ENCODE peak calls at places on chromosomes 11 and 22, in four cellular contexts. V, U, A and Q are unnamed samples.
A peak's percentile ranks its signal among the peaks of the same experiment; 100 is the strongest.

GRCh38 chr11:18243783-18244362 is 4.6 kb downstream of the SAA2 start:
- DNase-seq in U (peak; percentile 54), A (peak; percentile 52), V (peak; percentile 67), Q (peak; percentile 70)

GRCh38 chr11:74683279-74683871 is 47.9 kb downstream of the CHRDL2 start:
- DNase-seq in V (no peak), U (no peak), A (no peak), Q (peak; percentile 68)

GRCh38 chr11:97607301-97608000 is 1217.6 kb downstream of the JRKL start:
- DNase-seq in A (no peak), V (no peak), U (no peak), Q (no peak)

GRCh38 chr11:109978895-109979294 is 114.3 kb upstream of the ZC3H12C start:
- DNase-seq in A (no peak), V (no peak), U (no peak), Q (no peak)

GRCh38 chr22:19723165-19723989 is at the start of gene GP1BB:
- DNase-seq in V (peak; percentile 100), U (no peak), A (no peak), Q (peak; percentile 54)

GRCh38 chr22:25777870-25778269 is 35.9 kb downstream of the MYO18B start:
- DNase-seq in A (peak; percentile 41), V (peak; percentile 19), U (peak; percentile 11), Q (no peak)

GRCh38 chr11:124285610-124286344 is 28.0 kb downstream of the OR8D1 start:
- DNase-seq in V (no peak), A (no peak), U (no peak), Q (no peak)

GRCh38 chr11:96014234-96014633 is 90.3 kb upstream of the MTMR2 start:
- DNase-seq in U (peak; percentile 36), A (peak; percentile 97), V (no peak), Q (no peak)

GRCh38 chr11:105636496-105636895 is 26.6 kb downstream of the GRIA4 start:
- DNase-seq in U (no peak), A (no peak), V (no peak), Q (no peak)

GRCh38 chr11:2273771-2274170 is 3.4 kb upstream of the ASCL2 start:
- DNase-seq in U (no peak), A (no peak), V (no peak), Q (no peak)

GRCh38 chr22:31241200-31241599 is 29.1 kb downstream of the LIMK2 start:
- DNase-seq in U (no peak), V (peak; percentile 10), A (peak; percentile 19), Q (no peak)

GRCh38 chr22:31241936-31242335 is 29.8 kb downstream of the LIMK2 start:
- DNase-seq in U (no peak), A (no peak), V (no peak), Q (no peak)

GRCh38 chr22:31244943-31245451 is 32.9 kb downstream of the LIMK2 start:
- DNase-seq in A (no peak), U (no peak), V (no peak), Q (no peak)

GRCh38 chr22:31244044-31244942 is 32.2 kb downstream of the LIMK2 start:
- DNase-seq in V (no peak), U (no peak), A (peak; percentile 43), Q (peak; percentile 54)

DNA sequence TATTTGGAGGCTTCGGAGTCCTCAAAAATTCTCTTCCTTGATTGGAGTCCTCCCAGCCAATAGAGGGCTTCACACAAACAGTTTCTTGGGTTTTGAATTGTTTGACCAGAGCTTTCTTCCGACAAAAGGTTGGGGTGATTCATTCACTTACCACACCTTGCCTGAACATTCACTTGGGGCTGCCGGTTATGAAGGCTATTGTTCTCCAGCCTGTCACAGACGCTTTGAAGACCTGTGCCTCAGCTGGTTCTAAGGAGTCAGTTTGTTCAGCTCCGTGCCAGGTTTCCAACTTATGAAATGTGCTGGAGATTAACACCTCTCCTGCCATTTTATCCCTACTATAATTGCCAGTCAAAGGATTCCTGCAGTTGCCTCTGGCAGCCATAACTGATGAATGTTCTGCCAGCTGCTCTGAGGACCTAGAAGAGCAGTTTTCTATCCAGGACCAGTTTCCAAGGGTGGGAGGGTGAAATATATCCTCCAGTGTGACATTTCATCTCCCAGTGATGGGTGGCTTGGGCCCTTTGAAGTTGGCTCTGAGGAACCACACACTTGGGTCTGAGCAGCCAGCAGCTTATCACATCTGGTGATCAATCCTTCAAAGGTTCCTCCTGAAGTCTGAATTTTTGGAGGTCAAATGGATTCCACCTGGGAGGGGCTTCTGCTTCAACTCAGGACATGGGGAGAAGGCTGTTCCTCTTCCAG is 31.4 kb downstream of the LIMK2 start:
- DNase-seq in U (no peak), A (no peak), V (no peak), Q (no peak)
- TF ChIP-seq CREM in U (no peak), A (no peak), V (no peak), Q (no peak)

GRCh38 chr22:46574438-46574992 is 37.1 kb upstream of the CELSR1 start:
- DNase-seq in U (no peak), V (no peak), A (no peak), Q (no peak)
- TF ChIP-seq CREM in U (no peak), V (no peak), A (no peak), Q (no peak)

GRCh38 chr22:28815101-28815500 is 14.7 kb upstream of the XBP1 start:
- DNase-seq in V (no peak), U (no peak), A (no peak), Q (no peak)
- TF ChIP-seq CREM in V (no peak), U (no peak), A (no peak), Q (no peak)

GRCh38 chr11:12441081-12441801 is 63.9 kb downstream of the PARVA start:
- DNase-seq in A (no peak), U (no peak), V (no peak), Q (no peak)
- TF ChIP-seq CREM in A (no peak), U (no peak), V (no peak), Q (no peak)

GRCh38 chr22:36461665-36462474 is 19.6 kb downstream of the TXN2 start:
- DNase-seq in V (no peak), A (peak; percentile 63), U (no peak), Q (no peak)
- TF ChIP-seq CREM in V (no peak), A (no peak), U (no peak), Q (no peak)

GRCh38 chr11:82365351-82365750 is 368.3 kb downstream of the FAM181B start:
- DNase-seq in A (no peak), V (no peak), U (no peak), Q (no peak)
- TF ChIP-seq CREM in A (no peak), V (no peak), U (no peak), Q (no peak)

GRCh38 chr11:7871056-7871455 is 60.0 kb downstream of the OR10A6 start:
- DNase-seq in U (no peak), A (no peak), V (no peak), Q (no peak)

GRCh38 chr11:7869467-7869866 is 61.6 kb downstream of the OR10A6 start:
- DNase-seq in V (no peak), A (peak; percentile 20), U (no peak), Q (no peak)

GRCh38 chr11:7872913-7873312 is 58.2 kb downstream of the OR10A6 start:
- DNase-seq in U (no peak), V (no peak), A (no peak), Q (no peak)

GRCh38 chr11:7874061-7874460 is 57.0 kb downstream of the OR10A6 start:
- DNase-seq in U (no peak), A (no peak), V (no peak), Q (no peak)
- TF ChIP-seq CREM in U (no peak), A (no peak), V (no peak), Q (no peak)